ENCODE peak calls at places on chromosomes 13 and 19, in six cellular contexts. M is activated CD8-positive, alpha-beta T cell treated with anti-CD3 and anti-CD28 coated beads for 36 hours; W is fibroblast of villous mesenchyme; B is sigmoid colon; S is frontal cortex; R is mesenchymal stem cell. H is an unnamed sample.

GRCh38 chr13:25574437-25575426 is 203.0 kb downstream of the ATP8A2 start:
- DNase-seq in M (peak), W (peak), B (peak), S (peak), R (peak), H (peak)

GRCh38 chr13:43388282-43389034 is 365.1 kb downstream of the DNAJC15 start:
- DNase-seq in M (no peak), W (no peak), B (no peak), S (no peak), R (no peak), H (peak)

GRCh38 chr19:3470500-3471128 is 9.7 kb downstream of the SMIM24 start:
- DNase-seq in M (no peak), W (no peak), B (no peak), S (no peak), R (no peak), H (no peak)

GRCh38 chr13:32211788-32212187 is 103.4 kb downstream of the ZAR1L start:
- DNase-seq in M (no peak), W (peak), B (peak), S (no peak), R (peak), H (no peak)

GRCh38 chr19:44745386-44745831 is 3.1 kb upstream of the BCL3 start:
- DNase-seq in M (no peak), W (peak), B (peak), S (no peak), R (peak), H (no peak)

GRCh38 chr19:3478409-3479176 is 1.7 kb downstream of the SMIM24 start:
- DNase-seq in M (peak), W (no peak), B (no peak), S (no peak), R (no peak), H (no peak)

GRCh38 chr19:6713773-6714692 is 6.4 kb downstream of the C3 start:
- DNase-seq in M (no peak), W (no peak), B (no peak), S (no peak), R (no peak), H (no peak)

GRCh38 chr13:27449081-27449603 is 1.2 kb downstream of the MTIF3 start:
- DNase-seq in M (no peak), W (no peak), B (no peak), S (no peak), R (no peak), H (no peak)

GRCh38 chr19:13212759-13213330 is 62.6 kb downstream of the IER2 start:
- DNase-seq in M (peak), W (peak), B (peak), S (no peak), R (peak), H (no peak)

GRCh38 chr13:27242642-27243185 is 8.6 kb upstream of the RPL21 start:
- DNase-seq in M (no peak), W (no peak), B (no peak), S (no peak), R (no peak), H (no peak)

GRCh38 chr19:13164370-13165090 is 14.3 kb downstream of the IER2 start:
- DNase-seq in M (peak), W (peak), B (peak), S (no peak), R (peak), H (no peak)

GRCh38 chr19:29483641-29483920 is 42.2 kb upstream of the VSTM2B start:
- DNase-seq in M (no peak), W (no peak), B (peak), S (no peak), R (no peak), H (no peak)

H was measured in LNCaP clone FGC.